ENCODE peak calls at places on chromosomes 2 and 18, in six cellular contexts. J is SK-N-SH, U is GM12878, G is HCT116, I is K562, Y is HepG2. M is an unnamed sample.

GRCh38 chr18:39558658-39559057 is 1993.1 kb upstream of the CELF4 start:
- DNase-seq in J (no peak), U (no peak), G (no peak), I (no peak), Y (no peak), M (no peak)

GRCh38 chr18:62716679-62717058 is 1.3 kb downstream of the PHLPP1 start:
- DNase-seq in J (peak), U (no peak), G (no peak), I (peak), Y (no peak), M (peak)

GRCh38 chr18:50469380-50469781 is 90.5 kb upstream of the MAPK4 start:
- DNase-seq in J (no peak), U (no peak), G (no peak), I (no peak), Y (no peak), M (no peak)

GRCh38 chr18:23336072-23336471 is 117.0 kb upstream of the RIOK3 start:
- DNase-seq in J (no peak), U (no peak), G (no peak), I (no peak), Y (no peak), M (no peak)

GRCh38 chr18:10365901-10366300 is 88.5 kb upstream of the APCDD1 start:
- DNase-seq in J (no peak), U (no peak), G (no peak), I (no peak), Y (no peak), M (no peak)

GRCh38 chr2:169509230-169509917 is at the start of gene KLHL41:
- DNase-seq in J (no peak), U (no peak), G (no peak), I (no peak), Y (no peak), M (no peak)

GRCh38 chr2:16650287-16651249 is 15.1 kb downstream of the CYRIA start:
- DNase-seq in J (no peak), U (no peak), G (no peak), I (no peak), Y (no peak), M (no peak)

GRCh38 chr18:29191263-29191662 is 1014.3 kb upstream of the CDH2 start:
- DNase-seq in J (no peak), U (no peak), G (no peak), I (no peak), Y (peak), M (no peak)

GRCh38 chr2:238160206-238161129 is 1.7 kb downstream of the ERFE start:
- DNase-seq in J (peak), U (no peak), G (no peak), I (peak), Y (peak), M (no peak)

GRCh38 chr2:183409662-183410061 is 285.4 kb downstream of the NUP35 start:
- DNase-seq in J (no peak), U (no peak), G (no peak), I (no peak), Y (no peak), M (no peak)
- TF ChIP-seq JUND in J (no peak), U (no peak), G (no peak), I (no peak), Y (no peak), M (no peak)

GRCh38 chr2:99365661-99366060 is 28.5 kb downstream of the EIF5B start:
- DNase-seq in J (no peak), U (no peak), G (no peak), I (no peak), Y (no peak), M (no peak)
- TF ChIP-seq JUND in J (no peak), U (no peak), G (no peak), I (no peak), Y (no peak), M (no peak)

DNA sequence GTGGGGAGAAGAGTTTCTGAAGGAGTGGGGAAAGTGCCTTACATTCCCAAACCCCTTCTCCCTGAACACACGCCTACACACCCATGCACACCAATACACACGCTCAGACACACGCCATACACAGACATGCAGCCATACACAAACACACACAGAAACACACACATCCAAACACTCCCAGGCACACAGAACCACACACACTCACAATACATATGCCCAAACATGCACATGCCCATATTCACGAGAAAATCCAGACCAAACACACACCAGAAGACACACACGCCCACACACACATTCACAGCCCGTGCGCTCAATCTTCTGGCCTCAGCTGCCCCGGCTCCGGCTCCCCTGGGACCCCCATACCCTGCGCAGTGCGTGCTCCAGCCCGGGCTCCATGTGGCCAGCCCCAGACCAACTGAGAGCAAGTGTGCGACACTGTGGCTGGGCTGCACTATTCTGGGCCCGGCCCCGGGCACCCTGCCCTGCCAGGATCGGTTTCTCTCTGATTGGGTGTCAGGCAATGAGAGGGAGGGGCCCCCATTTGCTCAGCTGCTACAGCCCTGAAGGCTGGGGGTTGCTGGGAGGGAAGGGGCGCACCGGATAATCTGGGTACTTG is at the start of gene PRKAG3:
- DNase-seq in J (no peak), U (no peak), G (no peak), I (no peak), Y (no peak), M (no peak)
- TF ChIP-seq JUND in J (no peak), U (no peak), G (no peak), I (no peak), Y (no peak), M (no peak)

GRCh38 chr2:138272524-138273210 is 228.9 kb upstream of the SPOPL start:
- DNase-seq in J (no peak), U (no peak), G (no peak), I (no peak), Y (peak), M (no peak)
- TF ChIP-seq JUND in J (no peak), U (no peak), G (no peak), I (no peak), Y (no peak), M (no peak)

DNA sequence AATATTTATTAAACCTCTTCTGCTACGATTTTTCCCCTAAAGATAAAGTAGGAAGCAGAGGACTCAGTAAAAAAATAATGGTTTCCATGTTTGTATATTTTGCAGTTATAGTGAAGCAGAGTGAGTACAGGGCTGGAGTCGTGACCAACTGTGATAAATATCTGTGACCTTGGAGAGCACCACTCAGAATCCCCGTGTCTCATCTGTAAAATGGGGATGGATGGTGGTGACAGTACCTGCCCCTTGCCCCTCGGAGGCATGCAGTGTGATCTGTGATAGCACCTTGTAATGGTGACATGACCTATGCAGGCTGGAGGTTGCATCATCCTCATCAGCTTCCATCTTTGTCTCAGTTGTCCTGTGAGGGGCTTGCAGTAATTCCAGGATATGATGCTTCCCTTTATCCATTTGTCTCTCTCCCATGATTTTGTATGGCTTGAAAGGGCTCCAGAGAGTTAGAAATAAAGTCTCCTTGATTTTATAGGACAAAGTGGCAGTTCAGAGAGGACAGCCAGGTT is 5.5 kb downstream of the TTL start:
- DNase-seq in J (no peak), U (no peak), G (no peak), I (no peak), Y (no peak), M (no peak)
- TF ChIP-seq JUND in J (no peak), U (no peak), G (no peak), I (no peak), Y (no peak), M (no peak)